ENCODE peak calls at places on chromosomes 16 and 17, in nine cellular contexts. H, O, N, K, M, B, A, L and S are unnamed samples.

GRCh38 chr17:27494192-27495091 is 38.2 kb downstream of the KSR1 start:
- DNase-seq in H (peak; percentile 74), O (no peak), N (peak; percentile 87), K (peak; percentile 23), M (peak; percentile 85), B (peak; percentile 44), A (peak; percentile 93), L (no peak), S (no peak)

GRCh38 chr17:35780876-35781409 is 14.5 kb downstream of the MMP28 start:
- DNase-seq in H (no peak), O (no peak), N (no peak), K (no peak), M (no peak), B (no peak), A (no peak), L (no peak), S (no peak)

GRCh38 chr17:77684803-77685580 is 273.5 kb upstream of the TNRC6C start:
- DNase-seq in H (no peak), O (no peak), N (no peak), K (no peak), M (no peak), B (no peak), A (peak; percentile 15), L (no peak), S (no peak)

GRCh38 chr17:29619251-29619650 is 3.5 kb downstream of the CORO6 start:
- DNase-seq in H (peak; percentile 59), O (peak; percentile 45), N (no peak), K (peak; percentile 74), M (peak; percentile 33), B (peak; percentile 59), A (no peak), L (no peak), S (no peak)

GRCh38 chr16:7744546-7745294 is 412.1 kb downstream of the RBFOX1 start:
- DNase-seq in H (no peak), O (no peak), N (no peak), K (no peak), M (no peak), B (no peak), A (no peak), L (no peak), S (no peak)

GRCh38 chr17:66441012-66441703 is 138.7 kb downstream of the PRKCA start:
- DNase-seq in H (no peak), O (peak; percentile 91), N (no peak), K (no peak), M (no peak), B (no peak), A (no peak), L (peak; percentile 52), S (no peak)

GRCh38 chr17:58556833-58557250 is 42.4 kb upstream of the MTMR4 start:
- DNase-seq in H (no peak), O (peak; percentile 54), N (no peak), K (no peak), M (no peak), B (no peak), A (no peak), L (peak; percentile 52), S (no peak)

GRCh38 chr16:59758848-59759247 is 1024.7 kb upstream of the GOT2 start:
- DNase-seq in H (no peak), O (no peak), N (no peak), K (no peak), M (no peak), B (no peak), A (no peak), L (no peak), S (no peak)

GRCh38 chr17:66906321-66907278 is 57.9 kb upstream of the CACNG4 start:
- DNase-seq in H (peak; percentile 84), O (peak; percentile 69), N (peak; percentile 91), K (peak; percentile 78), M (peak; percentile 82), B (peak; percentile 89), A (peak; percentile 82), L (peak; percentile 79), S (no peak)

GRCh38 chr17:78127888-78128615 is 503 bp downstream of the TMC6 start:
- DNase-seq in H (no peak), O (peak; percentile 40), N (peak; percentile 48), K (no peak), M (no peak), B (no peak), A (no peak), L (no peak), S (no peak)

GRCh38 chr17:42271277-42271922 is 4.8 kb downstream of the STAT5B start:
- DNase-seq in H (no peak), O (no peak), N (no peak), K (no peak), M (no peak), B (no peak), A (no peak), L (no peak), S (no peak)

GRCh38 chr16:2507679-2508064 is 6.1 kb upstream of the ATP6V0C start:
- DNase-seq in H (no peak), O (no peak), N (peak; percentile 44), K (no peak), M (no peak), B (no peak), A (peak; percentile 59), L (no peak), S (no peak)

GRCh38 chr17:1029196-1029911 is 32.4 kb downstream of the TIMM22 start:
- DNase-seq in H (peak; percentile 75), O (no peak), N (no peak), K (no peak), M (peak; percentile 58), B (peak; percentile 74), A (no peak), L (no peak), S (no peak)

GRCh38 chr16:15973460-15973859 is 24.0 kb downstream of the ABCC1 start:
- DNase-seq in H (no peak), O (no peak), N (no peak), K (no peak), M (peak; percentile 56), B (no peak), A (no peak), L (no peak), S (no peak)

GRCh38 chr17:57484081-57484666 is 227.9 kb downstream of the MSI2 start:
- DNase-seq in H (no peak), O (no peak), N (no peak), K (no peak), M (peak; percentile 71), B (no peak), A (no peak), L (no peak), S (no peak)

GRCh38 chr17:67629963-67630320 is 87.8 kb upstream of the NOL11 start:
- DNase-seq in H (peak; percentile 84), O (peak; percentile 46), N (no peak), K (no peak), M (peak; percentile 87), B (peak; percentile 81), A (no peak), L (peak; percentile 62), S (no peak)

GRCh38 chr16:30533748-30534367 is 800 bp downstream of the ZNF747 start:
- DNase-seq in H (no peak), O (peak; percentile 45), N (no peak), K (no peak), M (no peak), B (peak; percentile 34), A (no peak), L (no peak), S (no peak)

GRCh38 chr16:30407794-30408534 is 558 bp downstream of the ZNF771 start:
- DNase-seq in H (no peak), O (no peak), N (no peak), K (no peak), M (no peak), B (peak; percentile 52), A (no peak), L (no peak), S (no peak)

GRCh38 chr17:7992924-7993323 is 9.5 kb upstream of the GUCY2D start:
- DNase-seq in H (no peak), O (peak; percentile 26), N (no peak), K (no peak), M (no peak), B (no peak), A (peak; percentile 24), L (no peak), S (no peak)

GRCh38 chr16:89293276-89294143 is 76.0 kb downstream of the ZNF778 start:
- DNase-seq in H (peak; percentile 42), O (no peak), N (peak; percentile 62), K (no peak), M (no peak), B (no peak), A (no peak), L (no peak), S (no peak)
- TF ChIP-seq CTCF in H (no peak), O (no peak), N (no peak), K (no peak), M (peak; percentile 11), B (peak; percentile 26), A (no peak), L (no peak), S (no peak)

GRCh38 chr16:26961459-26961858 is 105.3 kb upstream of the C16orf82 start:
- DNase-seq in H (no peak), O (no peak), N (no peak), K (no peak), M (no peak), B (no peak), A (no peak), L (no peak), S (no peak)

GRCh38 chr16:26957283-26957859 is 109.4 kb upstream of the C16orf82 start:
- DNase-seq in H (no peak), O (no peak), N (no peak), K (no peak), M (no peak), B (no peak), A (no peak), L (no peak), S (no peak)

GRCh38 chr16:26959416-26960009 is 107.2 kb upstream of the C16orf82 start:
- DNase-seq in H (no peak), O (no peak), N (no peak), K (no peak), M (no peak), B (no peak), A (no peak), L (no peak), S (no peak)

DNA sequence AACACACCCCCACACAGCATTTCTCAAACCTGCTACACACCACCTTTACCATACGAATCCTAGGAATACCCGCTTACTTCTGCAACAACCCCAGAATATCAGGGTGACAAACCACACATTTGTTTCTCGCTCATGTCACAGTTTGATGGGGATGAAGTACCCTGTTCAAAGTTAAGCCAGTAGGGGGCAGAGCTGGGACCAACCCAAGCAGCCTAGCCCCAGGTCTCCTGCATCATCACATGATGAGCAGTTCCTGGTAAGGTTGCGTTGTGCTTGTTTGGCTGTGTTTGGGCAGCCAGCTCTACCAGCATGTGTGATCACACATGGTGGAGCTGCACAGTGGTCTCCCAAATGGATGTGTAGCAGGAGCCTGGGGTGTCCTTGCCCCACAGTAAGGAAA is 103.6 kb upstream of the C16orf82 start:
- DNase-seq in H (peak; percentile 22), O (peak; percentile 17), N (no peak), K (no peak), M (peak; percentile 26), B (peak; percentile 44), A (no peak), L (no peak), S (no peak)
- TF ChIP-seq CTCF in H (peak; percentile 18), O (peak; percentile 62), N (no peak), K (no peak), M (peak; percentile 34), B (peak; percentile 55), A (no peak), L (peak; percentile 7), S (no peak)

GRCh38 chr16:83068686-83069085 is 441.9 kb downstream of the CDH13 start:
- DNase-seq in H (peak; percentile 63), O (no peak), N (no peak), K (peak; percentile 4), M (peak; percentile 67), B (peak; percentile 83), A (no peak), L (no peak), S (no peak)
- TF ChIP-seq CTCF in H (peak; percentile 14), O (peak; percentile 12), N (no peak), K (peak; percentile 46), M (peak; percentile 29), B (peak; percentile 58), A (peak; percentile 27), L (no peak), S (no peak)

GRCh38 chr16:67244387-67245188 is 2.7 kb downstream of the FHOD1 start:
- DNase-seq in H (peak; percentile 68), O (peak; percentile 91), N (peak; percentile 68), K (peak; percentile 86), M (peak; percentile 86), B (peak; percentile 88), A (peak; percentile 63), L (peak; percentile 87), S (peak; percentile 69)
- TF ChIP-seq CTCF in H (peak; percentile 5), O (no peak), N (no peak), K (no peak), M (no peak), B (no peak), A (no peak), L (no peak), S (no peak)